ENCODE peak calls at places on chromosomes 6 and 20, in eight cellular contexts. J is neural progenitor cell; B is IMR-90; O is lung; C is mesothelial cell of epicardium; Q is stimulated activated CD4-positive, alpha-beta T cell treated with anti-CD3 and anti-CD28 coated beads, Interleukin-4, amount 100 ng/mL, for 24 hours; M is A549; G is neural crest cell. I is an unnamed sample.

GRCh38 chr6:166826264-166826663 is 130.1 kb downstream of the RNASET2 start:
- DNase-seq in M (no peak), J (no peak), Q (no peak), O (no peak), G (no peak), B (no peak), C (no peak), I (no peak)

GRCh38 chr6:138105446-138105845 is 1.8 kb downstream of the PERP start:
- DNase-seq in C (no peak), Q (no peak), O (no peak), J (peak; percentile 26), B (no peak), M (peak; percentile 35), G (no peak), I (no peak)

GRCh38 chr20:11907621-11908020 is 10.1 kb upstream of the BTBD3 start:
- DNase-seq in O (no peak), J (no peak), B (peak; percentile 46), C (no peak), M (no peak), Q (no peak), G (no peak), I (no peak)

GRCh38 chr20:9610665-9611064 is 96.3 kb downstream of the LAMP5 start:
- DNase-seq in J (no peak), B (no peak), G (no peak), Q (no peak), O (no peak), M (no peak), C (no peak), I (no peak)

GRCh38 chr20:36835025-36835424 is 40.9 kb upstream of the TLDC2 start:
- DNase-seq in Q (no peak), M (no peak), C (no peak), J (no peak), O (no peak), G (no peak), B (no peak), I (no peak)

GRCh38 chr6:36820700-36821580 is 18.3 kb downstream of the CPNE5 start:
- DNase-seq in B (peak; percentile 64), G (no peak), O (no peak), M (no peak), Q (no peak), J (peak; percentile 63), C (no peak), I (no peak)

GRCh38 chr6:134166529-134167221 is 114.3 kb upstream of the SLC2A12 start:
- DNase-seq in J (no peak), C (no peak), O (no peak), M (peak; percentile 18), B (peak; percentile 67), G (no peak), Q (no peak), I (no peak)

GRCh38 chr6:113630738-113631535 is 226.2 kb upstream of the MARCKS start:
- DNase-seq in M (no peak), O (no peak), Q (peak; percentile 39), C (no peak), J (no peak), G (no peak), B (peak; percentile 86), I (peak; percentile 22)

GRCh38 chr6:128144320-128144719 is 243.5 kb upstream of the THEMIS start:
- DNase-seq in C (no peak), J (no peak), M (no peak), Q (no peak), B (no peak), G (no peak), O (no peak), I (no peak)

GRCh38 chr6:118736351-118736750 is 85.0 kb upstream of the CEP85L start:
- DNase-seq in G (no peak), B (no peak), O (no peak), C (no peak), Q (no peak), M (no peak), J (no peak), I (no peak)

GRCh38 chr6:44178424-44179071 is 19.9 kb downstream of the CAPN11 start:
- DNase-seq in J (no peak), Q (no peak), B (no peak), G (no peak), M (no peak), C (no peak), O (no peak), I (no peak)

GRCh38 chr6:90274481-90275030 is 22.1 kb downstream of the BACH2 start:
- DNase-seq in C (no peak), O (no peak), M (no peak), G (no peak), B (no peak), J (peak; percentile 23), Q (peak; percentile 93), I (peak; percentile 94)

GRCh38 chr6:7561153-7561964 is 19.9 kb downstream of the DSP start:
- DNase-seq in O (no peak), Q (no peak), B (peak; percentile 27), C (no peak), M (no peak), G (no peak), J (no peak), I (no peak)

GRCh38 chr20:47515843-47516242 is 14.2 kb downstream of the NCOA3 start:
- DNase-seq in G (no peak), O (no peak), C (no peak), B (no peak), Q (no peak), M (no peak), J (no peak), I (no peak)

GRCh38 chr6:50905297-50905696 is 86.6 kb downstream of the TFAP2B start:
- DNase-seq in Q (no peak), G (no peak), C (no peak), O (no peak), B (no peak), J (no peak), M (no peak), I (no peak)

GRCh38 chr20:16415079-16415478 is 158.2 kb downstream of the KIF16B start:
- DNase-seq in Q (no peak), B (peak; percentile 54), G (no peak), O (no peak), M (no peak), C (no peak), J (no peak), I (no peak)

GRCh38 chr20:46058656-46059281 is 29.8 kb downstream of the SLC12A5 start:
- DNase-seq in Q (no peak), M (no peak), C (no peak), J (peak; percentile 67), B (no peak), G (peak; percentile 32), O (no peak), I (no peak)

GRCh38 chr20:2398453-2398852 is 17.8 kb downstream of the TGM6 start:
- DNase-seq in B (no peak), M (no peak), O (no peak), J (no peak), G (no peak), C (no peak), Q (no peak), I (no peak)

GRCh38 chr6:168575346-168576098 is 134.5 kb downstream of the SMOC2 start:
- DNase-seq in J (no peak), Q (no peak), B (no peak), C (no peak), O (no peak), M (no peak), G (no peak), I (no peak)

GRCh38 chr6:136788069-136788902 is 4.0 kb downstream of the MAP3K5 start:
- DNase-seq in G (no peak), M (no peak), B (peak; percentile 89), O (no peak), J (no peak), C (no peak), Q (peak; percentile 41), I (no peak)

GRCh38 chr6:166675736-166676135 is 48.7 kb upstream of the RPS6KA2 start:
- DNase-seq in C (no peak), B (no peak), Q (no peak), G (no peak), J (no peak), M (no peak), O (no peak), I (no peak)

GRCh38 chr6:40986871-40987270 is 52.1 kb downstream of the UNC5CL start:
- DNase-seq in C (no peak), G (no peak), J (no peak), Q (no peak), M (no peak), O (no peak), B (no peak), I (no peak)

GRCh38 chr20:38581013-38581412 is at the start of gene ADIG:
- DNase-seq in Q (no peak), B (no peak), M (no peak), O (no peak), J (peak; percentile 11), G (no peak), C (no peak), I (peak; percentile 15)

GRCh38 chr20:61664741-61665320 is 400.9 kb downstream of the TAF4 start:
- DNase-seq in O (no peak), C (no peak), B (no peak), G (no peak), J (no peak), M (no peak), Q (no peak), I (no peak)

GRCh38 chr6:28607990-28608389 is 82.3 kb downstream of the GPX5 start:
- DNase-seq in Q (no peak), G (no peak), J (no peak), C (no peak), M (no peak), B (no peak), O (no peak), I (no peak)

I was measured in activated CD8-positive, alpha-beta T cell treated with anti-CD3 and anti-CD28 coated beads, Interleukin-2, amount 10 ng/mL, durations not matched to agents 7 days and 5 days.